ENCODE peak calls at places on chromosomes 3 and 15, in six cellular contexts. J is ovary; Q is cardiac muscle cell; R is BE2C; G is effector CD4-positive, alpha-beta T cell; T is heart left ventricle. K is an unnamed sample.

GRCh38 chr3:45106874-45107273 is 39.3 kb downstream of the CDCP1 start:
- DNase-seq in J (no peak), Q (no peak), R (no peak), G (no peak), T (no peak), K (no peak)

GRCh38 chr15:72319360-72319984 is 485 bp downstream of the CELF6 start:
- DNase-seq in J (peak; percentile 81), Q (peak; percentile 95), R (no peak), G (peak; percentile 25), T (peak; percentile 70), K (peak; percentile 62)

GRCh38 chr3:55060921-55061555 is 133.2 kb upstream of the LRTM1 start:
- DNase-seq in J (no peak), Q (no peak), R (no peak), G (no peak), T (no peak), K (no peak)

GRCh38 chr15:84656972-84657371 is 1.0 kb downstream of the NMB start:
- DNase-seq in J (no peak), Q (no peak), R (no peak), G (no peak), T (no peak), K (no peak)

GRCh38 chr15:37824717-37825382 is 109.6 kb upstream of the TMCO5A start:
- DNase-seq in J (no peak), Q (no peak), R (peak; percentile 33), G (no peak), T (no peak), K (no peak)

GRCh38 chr15:32706704-32707103 is 11.1 kb upstream of the GREM1 start:
- DNase-seq in J (no peak), Q (no peak), R (no peak), G (no peak), T (no peak), K (no peak)

GRCh38 chr3:127959873-127960272 is 44.8 kb downstream of the KBTBD12 start:
- DNase-seq in J (no peak), Q (peak; percentile 74), R (peak; percentile 39), G (no peak), T (peak; percentile 52), K (no peak)

GRCh38 chr3:124126446-124127017 is 134.6 kb upstream of the ROPN1 start:
- DNase-seq in J (no peak), Q (no peak), R (peak; percentile 42), G (no peak), T (no peak), K (no peak)

GRCh38 chr3:18438586-18438985 is 13.4 kb upstream of the SATB1 start:
- DNase-seq in J (no peak), Q (no peak), R (no peak), G (peak; percentile 43), T (no peak), K (no peak)

GRCh38 chr15:56629133-56629532 is 104.2 kb downstream of the ZNF280D start:
- DNase-seq in J (no peak), Q (no peak), R (no peak), G (no peak), T (no peak), K (no peak)

GRCh38 chr3:58659051-58659675 is 7.4 kb downstream of the FAM3D start:
- DNase-seq in J (no peak), Q (peak; percentile 22), R (no peak), G (no peak), T (no peak), K (no peak)

GRCh38 chr15:52023169-52023922 is 4.3 kb downstream of the MAPK6 start:
- DNase-seq in J (no peak), Q (no peak), R (no peak), G (no peak), T (no peak), K (no peak)

GRCh38 chr15:40452296-40453090 is 11.7 kb downstream of the BAHD1 start:
- DNase-seq in J (no peak), Q (no peak), R (no peak), G (no peak), T (no peak), K (no peak)

GRCh38 chr15:81003023-81003350 is 2.3 kb downstream of the TLNRD1 start:
- DNase-seq in J (peak; percentile 39), Q (no peak), R (no peak), G (no peak), T (peak; percentile 22), K (no peak)

GRCh38 chr3:47664519-47664918 is 85.9 kb upstream of the CSPG5 start:
- DNase-seq in J (no peak), Q (peak; percentile 2), R (no peak), G (no peak), T (no peak), K (no peak)